ENCODE peak calls at places on chromosomes 2 and 18, in ten cellular contexts. One of them, this sample, is unnamed.
A peak's percentile ranks its signal among the peaks of the same experiment; 100 is the strongest.

GRCh38 chr2:55033076-55033742 is 17.0 kb downstream of the RTN4 start:
- DNase-seq in non-pigmented ciliary epithelial cell: no peak
- DNase-seq in T1000: no peak
- DNase-seq in NCI-H510A treated with DMSO at 0.1 percent for 48 hours: no peak
- DNase-seq in right cardiac atrium: no peak
- DNase-seq in dorsolateral prefrontal cortex: no peak
- DNase-seq in CD8-positive, alpha-beta T cell: no peak
- DNase-seq in activated T-helper 1 cell treated with anti-CD3 and anti-CD28 coated beads, Interleukin-12 subunit alpha, Interleukin-12 subunit beta, Interleukin-2, Interleukin-4 antibody, amounts not matched to agents 30 ng/mL and 10 ng/mL and 1 ng/mL, durations not matched to agents 14 hours and 24 hours and 36 hours: no peak
- DNase-seq in stimulated activated CD4-positive, alpha-beta T cell treated with anti-CD3 and anti-CD28 coated beads, Interleukin-1b, Interleukin-23, amount 100 ng/mL, for 4 hours: no peak
- DNase-seq in T-helper 1 cell: no peak
- DNase-seq in this sample: no peak

GRCh38 chr2:218961651-218962570 is 2.4 kb downstream of the CDK5R2 start:
- DNase-seq in right cardiac atrium: no peak
- DNase-seq in T1000: no peak
- DNase-seq in stimulated activated CD4-positive, alpha-beta T cell treated with anti-CD3 and anti-CD28 coated beads, Interleukin-1b, Interleukin-23, amount 100 ng/mL, for 4 hours: no peak
- DNase-seq in non-pigmented ciliary epithelial cell: no peak
- DNase-seq in T-helper 1 cell: no peak
- DNase-seq in dorsolateral prefrontal cortex: no peak
- DNase-seq in NCI-H510A treated with DMSO at 0.1 percent for 48 hours: peak; percentile 71
- DNase-seq in activated T-helper 1 cell treated with anti-CD3 and anti-CD28 coated beads, Interleukin-12 subunit alpha, Interleukin-12 subunit beta, Interleukin-2, Interleukin-4 antibody, amounts not matched to agents 30 ng/mL and 10 ng/mL and 1 ng/mL, durations not matched to agents 14 hours and 24 hours and 36 hours: no peak
- DNase-seq in CD8-positive, alpha-beta T cell: no peak
- DNase-seq in this sample: no peak

GRCh38 chr2:113826346-113827285 is 63.3 kb upstream of the ACTR3 start:
- DNase-seq in T-helper 1 cell: no peak
- DNase-seq in right cardiac atrium: no peak
- DNase-seq in NCI-H510A treated with DMSO at 0.1 percent for 48 hours: no peak
- DNase-seq in non-pigmented ciliary epithelial cell: no peak
- DNase-seq in CD8-positive, alpha-beta T cell: no peak
- DNase-seq in dorsolateral prefrontal cortex: no peak
- DNase-seq in activated T-helper 1 cell treated with anti-CD3 and anti-CD28 coated beads, Interleukin-12 subunit alpha, Interleukin-12 subunit beta, Interleukin-2, Interleukin-4 antibody, amounts not matched to agents 30 ng/mL and 10 ng/mL and 1 ng/mL, durations not matched to agents 14 hours and 24 hours and 36 hours: no peak
- DNase-seq in stimulated activated CD4-positive, alpha-beta T cell treated with anti-CD3 and anti-CD28 coated beads, Interleukin-1b, Interleukin-23, amount 100 ng/mL, for 4 hours: no peak
- DNase-seq in T1000: no peak
- DNase-seq in this sample: no peak

GRCh38 chr2:201150454-201151020 is 32.4 kb upstream of the CASP10 start:
- DNase-seq in non-pigmented ciliary epithelial cell: no peak
- DNase-seq in stimulated activated CD4-positive, alpha-beta T cell treated with anti-CD3 and anti-CD28 coated beads, Interleukin-1b, Interleukin-23, amount 100 ng/mL, for 4 hours: no peak
- DNase-seq in T1000: no peak
- DNase-seq in dorsolateral prefrontal cortex: no peak
- DNase-seq in right cardiac atrium: no peak
- DNase-seq in CD8-positive, alpha-beta T cell: no peak
- DNase-seq in activated T-helper 1 cell treated with anti-CD3 and anti-CD28 coated beads, Interleukin-12 subunit alpha, Interleukin-12 subunit beta, Interleukin-2, Interleukin-4 antibody, amounts not matched to agents 30 ng/mL and 10 ng/mL and 1 ng/mL, durations not matched to agents 14 hours and 24 hours and 36 hours: no peak
- DNase-seq in NCI-H510A treated with DMSO at 0.1 percent for 48 hours: no peak
- DNase-seq in T-helper 1 cell: no peak
- DNase-seq in this sample: no peak

GRCh38 chr2:73293534-73294171 is at the start of gene EGR4:
- DNase-seq in T-helper 1 cell: peak; percentile 82
- DNase-seq in NCI-H510A treated with DMSO at 0.1 percent for 48 hours: peak; percentile 88
- DNase-seq in stimulated activated CD4-positive, alpha-beta T cell treated with anti-CD3 and anti-CD28 coated beads, Interleukin-1b, Interleukin-23, amount 100 ng/mL, for 4 hours: peak; percentile 80
- DNase-seq in right cardiac atrium: peak; percentile 53
- DNase-seq in CD8-positive, alpha-beta T cell: peak; percentile 84
- DNase-seq in dorsolateral prefrontal cortex: peak; percentile 83
- DNase-seq in T1000: no peak
- DNase-seq in activated T-helper 1 cell treated with anti-CD3 and anti-CD28 coated beads, Interleukin-12 subunit alpha, Interleukin-12 subunit beta, Interleukin-2, Interleukin-4 antibody, amounts not matched to agents 30 ng/mL and 10 ng/mL and 1 ng/mL, durations not matched to agents 14 hours and 24 hours and 36 hours: peak; percentile 91
- DNase-seq in non-pigmented ciliary epithelial cell: peak; percentile 17
- DNase-seq in this sample: peak; percentile 30

GRCh38 chr2:207416936-207417718 is 112.6 kb upstream of the CREB1 start:
- DNase-seq in NCI-H510A treated with DMSO at 0.1 percent for 48 hours: no peak
- DNase-seq in T1000: no peak
- DNase-seq in right cardiac atrium: no peak
- DNase-seq in T-helper 1 cell: no peak
- DNase-seq in non-pigmented ciliary epithelial cell: no peak
- DNase-seq in CD8-positive, alpha-beta T cell: no peak
- DNase-seq in dorsolateral prefrontal cortex: no peak
- DNase-seq in activated T-helper 1 cell treated with anti-CD3 and anti-CD28 coated beads, Interleukin-12 subunit alpha, Interleukin-12 subunit beta, Interleukin-2, Interleukin-4 antibody, amounts not matched to agents 30 ng/mL and 10 ng/mL and 1 ng/mL, durations not matched to agents 14 hours and 24 hours and 36 hours: no peak
- DNase-seq in stimulated activated CD4-positive, alpha-beta T cell treated with anti-CD3 and anti-CD28 coated beads, Interleukin-1b, Interleukin-23, amount 100 ng/mL, for 4 hours: no peak
- DNase-seq in this sample: no peak

GRCh38 chr18:21184396-21184996 is 57.5 kb upstream of the GREB1L start:
- DNase-seq in activated T-helper 1 cell treated with anti-CD3 and anti-CD28 coated beads, Interleukin-12 subunit alpha, Interleukin-12 subunit beta, Interleukin-2, Interleukin-4 antibody, amounts not matched to agents 30 ng/mL and 10 ng/mL and 1 ng/mL, durations not matched to agents 14 hours and 24 hours and 36 hours: no peak
- DNase-seq in CD8-positive, alpha-beta T cell: no peak
- DNase-seq in non-pigmented ciliary epithelial cell: no peak
- DNase-seq in NCI-H510A treated with DMSO at 0.1 percent for 48 hours: no peak
- DNase-seq in stimulated activated CD4-positive, alpha-beta T cell treated with anti-CD3 and anti-CD28 coated beads, Interleukin-1b, Interleukin-23, amount 100 ng/mL, for 4 hours: no peak
- DNase-seq in right cardiac atrium: no peak
- DNase-seq in T1000: no peak
- DNase-seq in T-helper 1 cell: no peak
- DNase-seq in dorsolateral prefrontal cortex: no peak
- DNase-seq in this sample: no peak

GRCh38 chr2:26464390-26465265 is 13.3 kb downstream of the OTOF start:
- DNase-seq in T-helper 1 cell: no peak
- DNase-seq in dorsolateral prefrontal cortex: no peak
- DNase-seq in CD8-positive, alpha-beta T cell: no peak
- DNase-seq in NCI-H510A treated with DMSO at 0.1 percent for 48 hours: no peak
- DNase-seq in stimulated activated CD4-positive, alpha-beta T cell treated with anti-CD3 and anti-CD28 coated beads, Interleukin-1b, Interleukin-23, amount 100 ng/mL, for 4 hours: no peak
- DNase-seq in non-pigmented ciliary epithelial cell: no peak
- DNase-seq in activated T-helper 1 cell treated with anti-CD3 and anti-CD28 coated beads, Interleukin-12 subunit alpha, Interleukin-12 subunit beta, Interleukin-2, Interleukin-4 antibody, amounts not matched to agents 30 ng/mL and 10 ng/mL and 1 ng/mL, durations not matched to agents 14 hours and 24 hours and 36 hours: no peak
- DNase-seq in T1000: no peak
- DNase-seq in right cardiac atrium: no peak
- DNase-seq in this sample: no peak

GRCh38 chr2:161416633-161417427 is 733 bp downstream of the TBR1 start:
- DNase-seq in CD8-positive, alpha-beta T cell: no peak
- DNase-seq in NCI-H510A treated with DMSO at 0.1 percent for 48 hours: no peak
- DNase-seq in stimulated activated CD4-positive, alpha-beta T cell treated with anti-CD3 and anti-CD28 coated beads, Interleukin-1b, Interleukin-23, amount 100 ng/mL, for 4 hours: no peak
- DNase-seq in dorsolateral prefrontal cortex: no peak
- DNase-seq in non-pigmented ciliary epithelial cell: no peak
- DNase-seq in right cardiac atrium: no peak
- DNase-seq in T1000: no peak
- DNase-seq in activated T-helper 1 cell treated with anti-CD3 and anti-CD28 coated beads, Interleukin-12 subunit alpha, Interleukin-12 subunit beta, Interleukin-2, Interleukin-4 antibody, amounts not matched to agents 30 ng/mL and 10 ng/mL and 1 ng/mL, durations not matched to agents 14 hours and 24 hours and 36 hours: no peak
- DNase-seq in T-helper 1 cell: no peak
- DNase-seq in this sample: no peak

GRCh38 chr2:170997893-170998477 is 68.9 kb downstream of the GORASP2 start:
- DNase-seq in non-pigmented ciliary epithelial cell: no peak
- DNase-seq in CD8-positive, alpha-beta T cell: no peak
- DNase-seq in dorsolateral prefrontal cortex: no peak
- DNase-seq in T1000: no peak
- DNase-seq in stimulated activated CD4-positive, alpha-beta T cell treated with anti-CD3 and anti-CD28 coated beads, Interleukin-1b, Interleukin-23, amount 100 ng/mL, for 4 hours: no peak
- DNase-seq in T-helper 1 cell: no peak
- DNase-seq in NCI-H510A treated with DMSO at 0.1 percent for 48 hours: peak; percentile 80
- DNase-seq in activated T-helper 1 cell treated with anti-CD3 and anti-CD28 coated beads, Interleukin-12 subunit alpha, Interleukin-12 subunit beta, Interleukin-2, Interleukin-4 antibody, amounts not matched to agents 30 ng/mL and 10 ng/mL and 1 ng/mL, durations not matched to agents 14 hours and 24 hours and 36 hours: no peak
- DNase-seq in right cardiac atrium: no peak
- DNase-seq in this sample: no peak

GRCh38 chr18:73879328-73879727 is 268.3 kb downstream of the FBXO15 start:
- DNase-seq in NCI-H510A treated with DMSO at 0.1 percent for 48 hours: no peak
- DNase-seq in CD8-positive, alpha-beta T cell: no peak
- DNase-seq in T-helper 1 cell: no peak
- DNase-seq in activated T-helper 1 cell treated with anti-CD3 and anti-CD28 coated beads, Interleukin-12 subunit alpha, Interleukin-12 subunit beta, Interleukin-2, Interleukin-4 antibody, amounts not matched to agents 30 ng/mL and 10 ng/mL and 1 ng/mL, durations not matched to agents 14 hours and 24 hours and 36 hours: no peak
- DNase-seq in right cardiac atrium: no peak
- DNase-seq in non-pigmented ciliary epithelial cell: no peak
- DNase-seq in T1000: no peak
- DNase-seq in dorsolateral prefrontal cortex: no peak
- DNase-seq in stimulated activated CD4-positive, alpha-beta T cell treated with anti-CD3 and anti-CD28 coated beads, Interleukin-1b, Interleukin-23, amount 100 ng/mL, for 4 hours: no peak
- DNase-seq in this sample: no peak

GRCh38 chr2:208315081-208315788 is 49.2 kb downstream of the PIKFYVE start:
- DNase-seq in dorsolateral prefrontal cortex: no peak
- DNase-seq in stimulated activated CD4-positive, alpha-beta T cell treated with anti-CD3 and anti-CD28 coated beads, Interleukin-1b, Interleukin-23, amount 100 ng/mL, for 4 hours: no peak
- DNase-seq in T1000: no peak
- DNase-seq in T-helper 1 cell: no peak
- DNase-seq in right cardiac atrium: no peak
- DNase-seq in NCI-H510A treated with DMSO at 0.1 percent for 48 hours: no peak
- DNase-seq in CD8-positive, alpha-beta T cell: no peak
- DNase-seq in activated T-helper 1 cell treated with anti-CD3 and anti-CD28 coated beads, Interleukin-12 subunit alpha, Interleukin-12 subunit beta, Interleukin-2, Interleukin-4 antibody, amounts not matched to agents 30 ng/mL and 10 ng/mL and 1 ng/mL, durations not matched to agents 14 hours and 24 hours and 36 hours: no peak
- DNase-seq in non-pigmented ciliary epithelial cell: no peak
- DNase-seq in this sample: peak; percentile 48

GRCh38 chr18:50372743-50373142 is 2.1 kb upstream of the SKA1 start:
- DNase-seq in right cardiac atrium: no peak
- DNase-seq in non-pigmented ciliary epithelial cell: no peak
- DNase-seq in dorsolateral prefrontal cortex: no peak
- DNase-seq in T1000: no peak
- DNase-seq in T-helper 1 cell: no peak
- DNase-seq in activated T-helper 1 cell treated with anti-CD3 and anti-CD28 coated beads, Interleukin-12 subunit alpha, Interleukin-12 subunit beta, Interleukin-2, Interleukin-4 antibody, amounts not matched to agents 30 ng/mL and 10 ng/mL and 1 ng/mL, durations not matched to agents 14 hours and 24 hours and 36 hours: no peak
- DNase-seq in NCI-H510A treated with DMSO at 0.1 percent for 48 hours: no peak
- DNase-seq in stimulated activated CD4-positive, alpha-beta T cell treated with anti-CD3 and anti-CD28 coated beads, Interleukin-1b, Interleukin-23, amount 100 ng/mL, for 4 hours: no peak
- DNase-seq in CD8-positive, alpha-beta T cell: no peak
- DNase-seq in this sample: no peak

GRCh38 chr2:152428800-152429637 is 94.0 kb downstream of the FMNL2 start:
- DNase-seq in T1000: no peak
- DNase-seq in T-helper 1 cell: no peak
- DNase-seq in CD8-positive, alpha-beta T cell: no peak
- DNase-seq in right cardiac atrium: no peak
- DNase-seq in activated T-helper 1 cell treated with anti-CD3 and anti-CD28 coated beads, Interleukin-12 subunit alpha, Interleukin-12 subunit beta, Interleukin-2, Interleukin-4 antibody, amounts not matched to agents 30 ng/mL and 10 ng/mL and 1 ng/mL, durations not matched to agents 14 hours and 24 hours and 36 hours: no peak
- DNase-seq in dorsolateral prefrontal cortex: no peak
- DNase-seq in stimulated activated CD4-positive, alpha-beta T cell treated with anti-CD3 and anti-CD28 coated beads, Interleukin-1b, Interleukin-23, amount 100 ng/mL, for 4 hours: no peak
- DNase-seq in non-pigmented ciliary epithelial cell: no peak
- DNase-seq in NCI-H510A treated with DMSO at 0.1 percent for 48 hours: no peak
- DNase-seq in this sample: no peak

GRCh38 chr2:68110102-68110501 is 47.3 kb upstream of the C1D start:
- DNase-seq in activated T-helper 1 cell treated with anti-CD3 and anti-CD28 coated beads, Interleukin-12 subunit alpha, Interleukin-12 subunit beta, Interleukin-2, Interleukin-4 antibody, amounts not matched to agents 30 ng/mL and 10 ng/mL and 1 ng/mL, durations not matched to agents 14 hours and 24 hours and 36 hours: no peak
- DNase-seq in right cardiac atrium: no peak
- DNase-seq in T1000: no peak
- DNase-seq in non-pigmented ciliary epithelial cell: no peak
- DNase-seq in T-helper 1 cell: no peak
- DNase-seq in stimulated activated CD4-positive, alpha-beta T cell treated with anti-CD3 and anti-CD28 coated beads, Interleukin-1b, Interleukin-23, amount 100 ng/mL, for 4 hours: no peak
- DNase-seq in NCI-H510A treated with DMSO at 0.1 percent for 48 hours: no peak
- DNase-seq in CD8-positive, alpha-beta T cell: no peak
- DNase-seq in dorsolateral prefrontal cortex: no peak
- DNase-seq in this sample: no peak

GRCh38 chr2:173077506-173078177 is 2.0 kb downstream of the MAP3K20 start:
- DNase-seq in dorsolateral prefrontal cortex: no peak
- DNase-seq in activated T-helper 1 cell treated with anti-CD3 and anti-CD28 coated beads, Interleukin-12 subunit alpha, Interleukin-12 subunit beta, Interleukin-2, Interleukin-4 antibody, amounts not matched to agents 30 ng/mL and 10 ng/mL and 1 ng/mL, durations not matched to agents 14 hours and 24 hours and 36 hours: no peak
- DNase-seq in NCI-H510A treated with DMSO at 0.1 percent for 48 hours: no peak
- DNase-seq in T-helper 1 cell: no peak
- DNase-seq in T1000: no peak
- DNase-seq in non-pigmented ciliary epithelial cell: no peak
- DNase-seq in right cardiac atrium: no peak
- DNase-seq in CD8-positive, alpha-beta T cell: no peak
- DNase-seq in stimulated activated CD4-positive, alpha-beta T cell treated with anti-CD3 and anti-CD28 coated beads, Interleukin-1b, Interleukin-23, amount 100 ng/mL, for 4 hours: no peak
- DNase-seq in this sample: no peak

GRCh38 chr2:124437811-124438210 is 412.7 kb downstream of the CNTNAP5 start:
- DNase-seq in activated T-helper 1 cell treated with anti-CD3 and anti-CD28 coated beads, Interleukin-12 subunit alpha, Interleukin-12 subunit beta, Interleukin-2, Interleukin-4 antibody, amounts not matched to agents 30 ng/mL and 10 ng/mL and 1 ng/mL, durations not matched to agents 14 hours and 24 hours and 36 hours: no peak
- DNase-seq in CD8-positive, alpha-beta T cell: no peak
- DNase-seq in dorsolateral prefrontal cortex: no peak
- DNase-seq in T-helper 1 cell: no peak
- DNase-seq in T1000: no peak
- DNase-seq in non-pigmented ciliary epithelial cell: no peak
- DNase-seq in right cardiac atrium: no peak
- DNase-seq in NCI-H510A treated with DMSO at 0.1 percent for 48 hours: peak; percentile 61
- DNase-seq in stimulated activated CD4-positive, alpha-beta T cell treated with anti-CD3 and anti-CD28 coated beads, Interleukin-1b, Interleukin-23, amount 100 ng/mL, for 4 hours: no peak
- DNase-seq in this sample: no peak

GRCh38 chr2:217277646-217278048 is 417.8 kb upstream of the TNP1 start:
- DNase-seq in T1000: peak; percentile 76
- DNase-seq in stimulated activated CD4-positive, alpha-beta T cell treated with anti-CD3 and anti-CD28 coated beads, Interleukin-1b, Interleukin-23, amount 100 ng/mL, for 4 hours: no peak
- DNase-seq in right cardiac atrium: peak; percentile 30
- DNase-seq in dorsolateral prefrontal cortex: peak; percentile 48
- DNase-seq in CD8-positive, alpha-beta T cell: no peak
- DNase-seq in activated T-helper 1 cell treated with anti-CD3 and anti-CD28 coated beads, Interleukin-12 subunit alpha, Interleukin-12 subunit beta, Interleukin-2, Interleukin-4 antibody, amounts not matched to agents 30 ng/mL and 10 ng/mL and 1 ng/mL, durations not matched to agents 14 hours and 24 hours and 36 hours: no peak
- DNase-seq in T-helper 1 cell: no peak
- DNase-seq in non-pigmented ciliary epithelial cell: peak; percentile 89
- DNase-seq in NCI-H510A treated with DMSO at 0.1 percent for 48 hours: no peak
- DNase-seq in this sample: peak; percentile 68

GRCh38 chr2:151665959-151666358 is 68.3 kb downstream of the NEB start:
- DNase-seq in T-helper 1 cell: no peak
- DNase-seq in CD8-positive, alpha-beta T cell: no peak
- DNase-seq in T1000: no peak
- DNase-seq in dorsolateral prefrontal cortex: no peak
- DNase-seq in non-pigmented ciliary epithelial cell: no peak
- DNase-seq in stimulated activated CD4-positive, alpha-beta T cell treated with anti-CD3 and anti-CD28 coated beads, Interleukin-1b, Interleukin-23, amount 100 ng/mL, for 4 hours: no peak
- DNase-seq in right cardiac atrium: no peak
- DNase-seq in NCI-H510A treated with DMSO at 0.1 percent for 48 hours: no peak
- DNase-seq in activated T-helper 1 cell treated with anti-CD3 and anti-CD28 coated beads, Interleukin-12 subunit alpha, Interleukin-12 subunit beta, Interleukin-2, Interleukin-4 antibody, amounts not matched to agents 30 ng/mL and 10 ng/mL and 1 ng/mL, durations not matched to agents 14 hours and 24 hours and 36 hours: no peak
- DNase-seq in this sample: no peak